ENCODE peak calls at places on chromosomes 16 and 17, in ten cellular contexts. One of them, this sample, is unnamed.
A peak's percentile ranks its signal among the peaks of the same experiment; 100 is the strongest.

GRCh38 chr17:59439261-59439660 is 107.8 kb downstream of the YPEL2 start:
- DNase-seq in PC-9: no peak
- DNase-seq in CD8-positive, alpha-beta T cell: no peak
- DNase-seq in nephron progenitor cell: peak; percentile 18
- DNase-seq in OCI-LY7: no peak
- DNase-seq in endothelial cell: no peak
- DNase-seq in mesothelial cell of epicardium: no peak
- DNase-seq in LNCaP clone FGC: no peak
- DNase-seq in foreskin keratinocyte: no peak
- DNase-seq in heart right ventricle: no peak
- DNase-seq in this sample: no peak

GRCh38 chr17:80219013-80219776 is 938 bp downstream of the SGSH start:
- DNase-seq in endothelial cell: peak; percentile 19
- DNase-seq in nephron progenitor cell: no peak
- DNase-seq in mesothelial cell of epicardium: peak; percentile 53
- DNase-seq in CD8-positive, alpha-beta T cell: peak; percentile 95
- DNase-seq in PC-9: peak; percentile 81
- DNase-seq in LNCaP clone FGC: peak; percentile 11
- DNase-seq in heart right ventricle: peak; percentile 64
- DNase-seq in OCI-LY7: peak; percentile 92
- DNase-seq in foreskin keratinocyte: peak; percentile 37
- DNase-seq in this sample: peak; percentile 92

GRCh38 chr17:49549691-49550678 is 25.7 kb upstream of the NXPH3 start:
- DNase-seq in heart right ventricle: no peak
- DNase-seq in nephron progenitor cell: no peak
- DNase-seq in foreskin keratinocyte: no peak
- DNase-seq in OCI-LY7: no peak
- DNase-seq in LNCaP clone FGC: no peak
- DNase-seq in endothelial cell: no peak
- DNase-seq in PC-9: no peak
- DNase-seq in CD8-positive, alpha-beta T cell: no peak
- DNase-seq in mesothelial cell of epicardium: no peak
- DNase-seq in this sample: no peak

GRCh38 chr17:68349157-68349556 is 57.9 kb downstream of the ARSG start:
- DNase-seq in CD8-positive, alpha-beta T cell: no peak
- DNase-seq in heart right ventricle: no peak
- DNase-seq in endothelial cell: no peak
- DNase-seq in mesothelial cell of epicardium: no peak
- DNase-seq in PC-9: no peak
- DNase-seq in OCI-LY7: no peak
- DNase-seq in LNCaP clone FGC: no peak
- DNase-seq in foreskin keratinocyte: no peak
- DNase-seq in nephron progenitor cell: no peak
- DNase-seq in this sample: peak; percentile 84

GRCh38 chr16:49491736-49492089 is 118.1 kb downstream of the C16orf78 start:
- DNase-seq in nephron progenitor cell: peak; percentile 48
- DNase-seq in foreskin keratinocyte: no peak
- DNase-seq in PC-9: no peak
- DNase-seq in endothelial cell: peak; percentile 53
- DNase-seq in CD8-positive, alpha-beta T cell: no peak
- DNase-seq in LNCaP clone FGC: no peak
- DNase-seq in OCI-LY7: no peak
- DNase-seq in heart right ventricle: peak; percentile 51
- DNase-seq in mesothelial cell of epicardium: no peak
- DNase-seq in this sample: no peak

GRCh38 chr16:85309656-85310587 is 197.7 kb upstream of the CIBAR2 start:
- DNase-seq in mesothelial cell of epicardium: no peak
- DNase-seq in CD8-positive, alpha-beta T cell: no peak
- DNase-seq in heart right ventricle: no peak
- DNase-seq in endothelial cell: no peak
- DNase-seq in foreskin keratinocyte: no peak
- DNase-seq in LNCaP clone FGC: no peak
- DNase-seq in PC-9: no peak
- DNase-seq in nephron progenitor cell: peak; percentile 48
- DNase-seq in OCI-LY7: peak; percentile 89
- DNase-seq in this sample: peak; percentile 22

GRCh38 chr17:77160877-77161530 is 20.2 kb downstream of the SEC14L1 start:
- DNase-seq in nephron progenitor cell: no peak
- DNase-seq in PC-9: no peak
- DNase-seq in CD8-positive, alpha-beta T cell: no peak
- DNase-seq in mesothelial cell of epicardium: no peak
- DNase-seq in endothelial cell: no peak
- DNase-seq in heart right ventricle: no peak
- DNase-seq in foreskin keratinocyte: no peak
- DNase-seq in LNCaP clone FGC: no peak
- DNase-seq in OCI-LY7: no peak
- DNase-seq in this sample: no peak

GRCh38 chr17:31792007-31792585 is 66.9 kb downstream of the COPRS start:
- DNase-seq in heart right ventricle: no peak
- DNase-seq in OCI-LY7: no peak
- DNase-seq in foreskin keratinocyte: no peak
- DNase-seq in PC-9: no peak
- DNase-seq in mesothelial cell of epicardium: no peak
- DNase-seq in endothelial cell: no peak
- DNase-seq in LNCaP clone FGC: no peak
- DNase-seq in nephron progenitor cell: no peak
- DNase-seq in CD8-positive, alpha-beta T cell: no peak
- DNase-seq in this sample: no peak

GRCh38 chr17:61470530-61471136 is 18.4 kb downstream of the TBX4 start:
- DNase-seq in endothelial cell: peak; percentile 37
- DNase-seq in foreskin keratinocyte: no peak
- DNase-seq in PC-9: no peak
- DNase-seq in mesothelial cell of epicardium: peak; percentile 13
- DNase-seq in heart right ventricle: no peak
- DNase-seq in CD8-positive, alpha-beta T cell: no peak
- DNase-seq in LNCaP clone FGC: no peak
- DNase-seq in nephron progenitor cell: no peak
- DNase-seq in OCI-LY7: no peak
- DNase-seq in this sample: no peak

GRCh38 chr16:57763290-57764005 is 27.9 kb downstream of the KATNB1 start:
- DNase-seq in LNCaP clone FGC: no peak
- DNase-seq in mesothelial cell of epicardium: no peak
- DNase-seq in nephron progenitor cell: no peak
- DNase-seq in OCI-LY7: no peak
- DNase-seq in foreskin keratinocyte: no peak
- DNase-seq in heart right ventricle: no peak
- DNase-seq in CD8-positive, alpha-beta T cell: no peak
- DNase-seq in PC-9: no peak
- DNase-seq in endothelial cell: no peak
- DNase-seq in this sample: no peak

GRCh38 chr17:7020894-7021664 is 1.8 kb upstream of the BCL6B start:
- DNase-seq in OCI-LY7: no peak
- DNase-seq in CD8-positive, alpha-beta T cell: no peak
- DNase-seq in mesothelial cell of epicardium: no peak
- DNase-seq in heart right ventricle: no peak
- DNase-seq in foreskin keratinocyte: no peak
- DNase-seq in PC-9: no peak
- DNase-seq in LNCaP clone FGC: no peak
- DNase-seq in endothelial cell: no peak
- DNase-seq in nephron progenitor cell: no peak
- DNase-seq in this sample: no peak

GRCh38 chr17:71777048-71777638 is 343.7 kb upstream of the SOX9 start:
- DNase-seq in OCI-LY7: no peak
- DNase-seq in PC-9: no peak
- DNase-seq in heart right ventricle: no peak
- DNase-seq in CD8-positive, alpha-beta T cell: no peak
- DNase-seq in endothelial cell: no peak
- DNase-seq in nephron progenitor cell: no peak
- DNase-seq in mesothelial cell of epicardium: no peak
- DNase-seq in LNCaP clone FGC: no peak
- DNase-seq in foreskin keratinocyte: no peak
- DNase-seq in this sample: peak; percentile 64

GRCh38 chr16:85463228-85463611 is 149.9 kb upstream of the GSE1 start:
- DNase-seq in PC-9: no peak
- DNase-seq in CD8-positive, alpha-beta T cell: no peak
- DNase-seq in mesothelial cell of epicardium: no peak
- DNase-seq in heart right ventricle: no peak
- DNase-seq in endothelial cell: no peak
- DNase-seq in LNCaP clone FGC: no peak
- DNase-seq in foreskin keratinocyte: no peak
- DNase-seq in nephron progenitor cell: no peak
- DNase-seq in OCI-LY7: no peak
- DNase-seq in this sample: no peak

GRCh38 chr16:20868890-20869289 is 31.3 kb downstream of the DCUN1D3 start:
- DNase-seq in nephron progenitor cell: no peak
- DNase-seq in LNCaP clone FGC: no peak
- DNase-seq in foreskin keratinocyte: no peak
- DNase-seq in endothelial cell: no peak
- DNase-seq in CD8-positive, alpha-beta T cell: no peak
- DNase-seq in mesothelial cell of epicardium: no peak
- DNase-seq in OCI-LY7: no peak
- DNase-seq in heart right ventricle: peak; percentile 86
- DNase-seq in PC-9: peak; percentile 53
- DNase-seq in this sample: no peak

GRCh38 chr16:75868636-75869389 is 142.5 kb upstream of the CPHXL start:
- DNase-seq in mesothelial cell of epicardium: no peak
- DNase-seq in LNCaP clone FGC: no peak
- DNase-seq in CD8-positive, alpha-beta T cell: no peak
- DNase-seq in foreskin keratinocyte: no peak
- DNase-seq in nephron progenitor cell: no peak
- DNase-seq in PC-9: no peak
- DNase-seq in heart right ventricle: no peak
- DNase-seq in OCI-LY7: no peak
- DNase-seq in endothelial cell: no peak
- DNase-seq in this sample: no peak

GRCh38 chr16:2162676-2163118 is 7.1 kb downstream of the TRAF7 start:
- DNase-seq in endothelial cell: no peak
- DNase-seq in OCI-LY7: no peak
- DNase-seq in nephron progenitor cell: no peak
- DNase-seq in mesothelial cell of epicardium: no peak
- DNase-seq in heart right ventricle: no peak
- DNase-seq in foreskin keratinocyte: no peak
- DNase-seq in PC-9: peak; percentile 84
- DNase-seq in LNCaP clone FGC: no peak
- DNase-seq in CD8-positive, alpha-beta T cell: no peak
- DNase-seq in this sample: no peak

GRCh38 chr17:68326681-68327080 is 35.4 kb downstream of the ARSG start:
- DNase-seq in CD8-positive, alpha-beta T cell: no peak
- DNase-seq in PC-9: no peak
- DNase-seq in foreskin keratinocyte: peak; percentile 34
- DNase-seq in endothelial cell: no peak
- DNase-seq in nephron progenitor cell: no peak
- DNase-seq in OCI-LY7: no peak
- DNase-seq in heart right ventricle: no peak
- DNase-seq in mesothelial cell of epicardium: no peak
- DNase-seq in LNCaP clone FGC: no peak
- DNase-seq in this sample: no peak

GRCh38 chr17:43324205-43324893 is 74.4 kb upstream of the ARL4D start:
- DNase-seq in CD8-positive, alpha-beta T cell: no peak
- DNase-seq in OCI-LY7: peak; percentile 59
- DNase-seq in heart right ventricle: no peak
- DNase-seq in foreskin keratinocyte: no peak
- DNase-seq in PC-9: no peak
- DNase-seq in LNCaP clone FGC: no peak
- DNase-seq in nephron progenitor cell: no peak
- DNase-seq in endothelial cell: peak; percentile 33
- DNase-seq in mesothelial cell of epicardium: no peak
- DNase-seq in this sample: peak; percentile 79
- TF ChIP-seq CTCF in CD8-positive, alpha-beta T cell: no peak
- TF ChIP-seq CTCF in OCI-LY7: peak; percentile 47
- TF ChIP-seq CTCF in heart right ventricle: no peak
- TF ChIP-seq CTCF in foreskin keratinocyte: no peak
- TF ChIP-seq CTCF in PC-9: no peak
- TF ChIP-seq CTCF in LNCaP clone FGC: no peak
- TF ChIP-seq CTCF in nephron progenitor cell: peak; percentile 28
- TF ChIP-seq CTCF in endothelial cell: peak; percentile 42
- TF ChIP-seq CTCF in mesothelial cell of epicardium: no peak
- TF ChIP-seq CTCF in this sample: peak; percentile 28

GRCh38 chr16:67264277-67264676 is 15.1 kb upstream of the PLEKHG4 start:
- DNase-seq in LNCaP clone FGC: no peak
- DNase-seq in endothelial cell: no peak
- DNase-seq in nephron progenitor cell: no peak
- DNase-seq in OCI-LY7: no peak
- DNase-seq in heart right ventricle: no peak
- DNase-seq in mesothelial cell of epicardium: no peak
- DNase-seq in CD8-positive, alpha-beta T cell: no peak
- DNase-seq in PC-9: no peak
- DNase-seq in foreskin keratinocyte: no peak
- DNase-seq in this sample: no peak
- TF ChIP-seq CTCF in LNCaP clone FGC: no peak
- TF ChIP-seq CTCF in endothelial cell: no peak
- TF ChIP-seq CTCF in nephron progenitor cell: no peak
- TF ChIP-seq CTCF in OCI-LY7: peak; percentile 48
- TF ChIP-seq CTCF in heart right ventricle: no peak
- TF ChIP-seq CTCF in mesothelial cell of epicardium: no peak
- TF ChIP-seq CTCF in CD8-positive, alpha-beta T cell: no peak
- TF ChIP-seq CTCF in PC-9: no peak
- TF ChIP-seq CTCF in foreskin keratinocyte: peak; percentile 14
- TF ChIP-seq CTCF in this sample: peak; percentile 17

GRCh38 chr16:8853150-8853549 is 15.7 kb downstream of the CARHSP1 start:
- DNase-seq in OCI-LY7: no peak
- DNase-seq in LNCaP clone FGC: no peak
- DNase-seq in foreskin keratinocyte: no peak
- DNase-seq in CD8-positive, alpha-beta T cell: no peak
- DNase-seq in nephron progenitor cell: no peak
- DNase-seq in PC-9: no peak
- DNase-seq in heart right ventricle: no peak
- DNase-seq in mesothelial cell of epicardium: no peak
- DNase-seq in endothelial cell: no peak
- DNase-seq in this sample: no peak
- TF ChIP-seq CTCF in OCI-LY7: no peak
- TF ChIP-seq CTCF in LNCaP clone FGC: no peak
- TF ChIP-seq CTCF in foreskin keratinocyte: no peak
- TF ChIP-seq CTCF in CD8-positive, alpha-beta T cell: no peak
- TF ChIP-seq CTCF in nephron progenitor cell: no peak
- TF ChIP-seq CTCF in PC-9: no peak
- TF ChIP-seq CTCF in heart right ventricle: no peak
- TF ChIP-seq CTCF in mesothelial cell of epicardium: no peak
- TF ChIP-seq CTCF in endothelial cell: no peak
- TF ChIP-seq CTCF in this sample: no peak

GRCh38 chr16:12620150-12620549 is 183.5 kb downstream of the CPPED1 start:
- DNase-seq in nephron progenitor cell: no peak
- DNase-seq in OCI-LY7: peak; percentile 34
- DNase-seq in PC-9: no peak
- DNase-seq in foreskin keratinocyte: no peak
- DNase-seq in LNCaP clone FGC: no peak
- DNase-seq in CD8-positive, alpha-beta T cell: no peak
- DNase-seq in endothelial cell: no peak
- DNase-seq in mesothelial cell of epicardium: no peak
- DNase-seq in heart right ventricle: no peak
- DNase-seq in this sample: no peak
- TF ChIP-seq CTCF in nephron progenitor cell: no peak
- TF ChIP-seq CTCF in OCI-LY7: peak; percentile 67
- TF ChIP-seq CTCF in PC-9: no peak
- TF ChIP-seq CTCF in foreskin keratinocyte: no peak
- TF ChIP-seq CTCF in LNCaP clone FGC: peak; percentile 11
- TF ChIP-seq CTCF in CD8-positive, alpha-beta T cell: no peak
- TF ChIP-seq CTCF in endothelial cell: no peak
- TF ChIP-seq CTCF in mesothelial cell of epicardium: no peak
- TF ChIP-seq CTCF in heart right ventricle: no peak
- TF ChIP-seq CTCF in this sample: no peak